ENCODE peak calls at places on chromosomes 11 and 22, in nine cellular contexts. K, J, M, T, S, X, V, L and B are unnamed samples.

GRCh38 chr11:119368121-119369034 is 13.1 kb downstream of the USP2 start:
- DNase-seq in L (no peak), T (no peak), J (no peak), M (peak), K (no peak), V (no peak), X (no peak), S (peak), B (peak)

GRCh38 chr22:39091136-39092081 is 5.6 kb upstream of the APOBEC3H start:
- DNase-seq in M (no peak), V (no peak), T (no peak), K (no peak), J (no peak), S (no peak), L (no peak), X (no peak), B (no peak)

GRCh38 chr11:1130276-1131032 is 27.3 kb upstream of the MUC5AC start:
- DNase-seq in L (no peak), K (no peak), M (no peak), J (no peak), V (no peak), S (peak), X (no peak), T (no peak), B (no peak)

GRCh38 chr11:120867531-120867930 is 156.4 kb upstream of the TBCEL start:
- DNase-seq in V (no peak), J (no peak), K (no peak), X (no peak), L (no peak), M (no peak), T (no peak), S (no peak), B (no peak)

GRCh38 chr22:50314455-50315288 is 7.2 kb upstream of the PLXNB2 start:
- DNase-seq in S (no peak), L (no peak), T (peak), V (peak), K (no peak), J (peak), M (no peak), X (no peak), B (no peak)

GRCh38 chr11:123054301-123055065 is 7.5 kb downstream of the HSPA8 start:
- DNase-seq in M (peak), X (peak), J (peak), S (no peak), T (peak), V (no peak), L (peak), K (no peak), B (peak)

GRCh38 chr11:61256710-61257482 is 15.9 kb downstream of the PGA5 start:
- DNase-seq in K (no peak), T (no peak), X (no peak), L (no peak), V (no peak), J (no peak), S (no peak), M (no peak), B (no peak)

GRCh38 chr11:19808076-19808911 is 95.7 kb downstream of the NAV2 start:
- DNase-seq in L (no peak), V (no peak), M (no peak), T (no peak), K (no peak), S (no peak), J (no peak), X (no peak), B (no peak)

GRCh38 chr11:78417175-78417887 is at the start of gene GAB2:
- DNase-seq in S (peak), J (peak), M (no peak), T (no peak), V (no peak), X (no peak), L (no peak), K (no peak), B (peak)

GRCh38 chr11:14190992-14191773 is 167.8 kb downstream of the RRAS2 start:
- DNase-seq in L (no peak), T (no peak), J (no peak), S (no peak), M (no peak), K (no peak), X (no peak), V (no peak), B (no peak)

GRCh38 chr22:25051073-25051472 is 98.6 kb downstream of the KIAA1671 start:
- DNase-seq in J (no peak), T (no peak), K (no peak), M (no peak), V (no peak), L (no peak), S (no peak), X (no peak), B (no peak)

GRCh38 chr11:83033972-83034672 is 37.6 kb downstream of the RAB30 start:
- DNase-seq in X (peak), K (no peak), M (peak), V (peak), S (no peak), L (peak), T (no peak), J (no peak), B (peak)